ENCODE peak calls at places on chromosomes 5 and 9, in ten cellular contexts. E is brain microvascular endothelial cell, Y is activated B cell treated with CpG ODN at 0.5 μM for 24 hours, X is fibroblast of the aortic adventitia, H is lung, J is tibial artery, T is uterus, U is IMR-90, L is coronary artery, Z is left ventricle myocardium inferior. W is an unnamed sample.
A peak's percentile ranks its signal among the peaks of the same experiment; 100 is the strongest.

GRCh38 chr9:91549177-91549576 is 125.5 kb upstream of the NFIL3 start:
- DNase-seq in E (no peak), X (no peak), L (no peak), H (no peak), Y (no peak), Z (no peak), U (no peak), J (no peak), T (no peak), W (no peak)

GRCh38 chr9:133320421-133320881 is 15.5 kb downstream of the SURF6 start:
- DNase-seq in Z (no peak), J (no peak), U (no peak), L (no peak), T (no peak), X (no peak), Y (no peak), E (no peak), H (no peak), W (no peak)

GRCh38 chr5:98705841-98706240 is 67.6 kb upstream of the RGMB start:
- DNase-seq in U (peak; percentile 49), L (no peak), Y (no peak), T (no peak), Z (no peak), H (no peak), J (no peak), X (peak; percentile 29), E (no peak), W (no peak)

GRCh38 chr5:142683885-142684505 is 1.9 kb downstream of the FGF1 start:
- DNase-seq in E (no peak), Z (no peak), X (no peak), T (no peak), H (no peak), L (peak; percentile 59), J (no peak), U (no peak), Y (no peak), W (no peak)

GRCh38 chr9:128275198-128276007 is at the start of gene GOLGA2:
- DNase-seq in X (peak; percentile 77), H (peak; percentile 55), Z (peak; percentile 27), Y (no peak), T (peak; percentile 46), L (no peak), E (peak; percentile 54), J (no peak), U (peak; percentile 76), W (peak; percentile 72)

GRCh38 chr9:592225-592624 is 249.3 kb upstream of the DMRT1 start:
- DNase-seq in E (no peak), T (no peak), Z (no peak), Y (no peak), L (no peak), U (no peak), J (no peak), X (no peak), H (no peak), W (no peak)

GRCh38 chr9:92463989-92464388 is 18.3 kb downstream of the ASPN start:
- DNase-seq in J (no peak), H (no peak), E (peak; percentile 70), U (peak; percentile 96), Y (no peak), T (peak; percentile 56), X (peak; percentile 94), L (no peak), Z (no peak), W (peak; percentile 79)

GRCh38 chr9:12798066-12798770 is 23.4 kb downstream of the LURAP1L start:
- DNase-seq in L (no peak), T (no peak), J (no peak), Z (no peak), H (no peak), U (no peak), Y (no peak), E (no peak), X (no peak), W (no peak)

GRCh38 chr5:147913786-147914185 is 7.4 kb upstream of the C5orf46 start:
- DNase-seq in L (no peak), Y (no peak), Z (no peak), J (no peak), X (no peak), E (no peak), U (no peak), H (no peak), T (no peak), W (no peak)

GRCh38 chr9:22204240-22204639 is 195.1 kb upstream of the CDKN2B start:
- DNase-seq in H (no peak), J (no peak), U (no peak), X (no peak), L (no peak), E (no peak), Y (no peak), T (no peak), Z (no peak), W (no peak)

GRCh38 chr5:116272281-116272941 is 187.6 kb downstream of the COMMD10 start:
- DNase-seq in X (peak; percentile 77), U (peak; percentile 52), Z (no peak), E (no peak), L (no peak), H (no peak), Y (no peak), J (no peak), T (no peak), W (peak; percentile 73)

GRCh38 chr5:135295852-135296251 is 103.2 kb downstream of the MACROH2A1 start:
- DNase-seq in H (no peak), T (no peak), Z (no peak), E (no peak), Y (no peak), X (no peak), J (no peak), L (no peak), U (peak; percentile 77), W (no peak)

GRCh38 chr5:172093965-172094364 is 87.5 kb upstream of the FBXW11 start:
- DNase-seq in J (no peak), X (peak; percentile 65), L (no peak), T (no peak), H (no peak), Y (no peak), Z (peak; percentile 69), U (no peak), E (no peak), W (peak; percentile 78)

GRCh38 chr5:158978061-158978745 is 121.5 kb downstream of the EBF1 start:
- DNase-seq in L (no peak), H (no peak), Z (no peak), U (peak; percentile 68), X (peak; percentile 85), E (peak; percentile 20), Y (no peak), T (no peak), J (no peak), W (peak; percentile 72)

GRCh38 chr5:74865799-74866652 is at the start of gene FAM169A:
- DNase-seq in Y (peak; percentile 57), L (no peak), J (no peak), U (peak; percentile 4), E (no peak), H (no peak), X (peak; percentile 4), Z (no peak), T (no peak), W (peak; percentile 8)

GRCh38 chr9:123999668-124000067 is 11.9 kb upstream of the LHX2 start:
- DNase-seq in J (no peak), E (no peak), U (no peak), Y (no peak), X (no peak), Z (no peak), H (no peak), L (no peak), T (no peak), W (no peak)

GRCh38 chr9:123997665-123998277 is 13.8 kb upstream of the LHX2 start:
- DNase-seq in J (peak; percentile 51), H (peak; percentile 39), T (no peak), E (peak; percentile 16), Y (peak; percentile 40), L (no peak), X (no peak), Z (peak; percentile 52), U (peak; percentile 19), W (peak; percentile 13)

GRCh38 chr9:123998278-123998925 is 13.2 kb upstream of the LHX2 start:
- DNase-seq in U (no peak), E (no peak), L (no peak), Z (no peak), X (no peak), H (no peak), J (no peak), T (no peak), Y (no peak), W (no peak)

GRCh38 chr9:123998970-123999621 is 12.5 kb upstream of the LHX2 start:
- DNase-seq in X (no peak), Z (no peak), U (no peak), Y (no peak), L (no peak), J (no peak), E (no peak), H (no peak), T (no peak), W (no peak)

GRCh38 chr9:123996731-123997421 is 14.7 kb upstream of the LHX2 start:
- DNase-seq in X (peak; percentile 51), E (no peak), Z (no peak), L (no peak), H (peak; percentile 36), J (no peak), U (no peak), Y (no peak), T (no peak), W (peak; percentile 38)
- TF ChIP-seq CTCF in X (no peak), E (no peak), Z (no peak), L (no peak), H (no peak), J (no peak), U (no peak), Y (no peak), T (no peak), W (no peak)

GRCh38 chr5:123455640-123456039 is 32.4 kb upstream of the CEP120 start:
- DNase-seq in L (no peak), H (no peak), T (no peak), E (no peak), Y (no peak), X (no peak), Z (no peak), U (no peak), J (no peak), W (no peak)
- TF ChIP-seq CTCF in L (no peak), H (no peak), T (no peak), E (peak; percentile 17), Y (no peak), X (no peak), Z (peak; percentile 13), U (no peak), J (no peak), W (no peak)

DNA sequence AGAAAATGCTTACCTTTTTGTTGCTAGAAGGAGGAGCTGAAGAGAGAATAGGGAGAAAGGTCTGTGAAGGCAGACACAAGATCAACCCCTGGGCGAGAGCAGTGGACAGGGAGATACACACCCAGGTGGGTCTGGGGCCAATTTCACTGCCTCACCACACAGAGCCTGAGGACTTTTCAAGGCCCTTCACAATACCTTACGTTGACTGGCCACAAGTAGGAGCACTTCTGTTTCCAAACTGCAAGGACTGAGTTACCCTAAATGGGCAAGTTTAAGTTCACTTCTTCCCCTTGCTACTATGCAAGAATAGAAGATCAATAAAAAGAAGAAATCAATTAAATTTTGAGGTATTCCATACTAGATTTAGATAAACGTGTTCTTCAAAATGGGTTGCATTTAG is 174.5 kb upstream of the SLC12A2 start:
- DNase-seq in U (peak; percentile 55), Z (no peak), E (peak; percentile 27), Y (no peak), X (peak; percentile 65), H (no peak), L (no peak), T (no peak), J (no peak), W (peak; percentile 75)
- TF ChIP-seq CTCF in U (peak; percentile 50), Z (peak; percentile 65), E (peak; percentile 79), Y (no peak), X (peak; percentile 73), H (no peak), L (no peak), T (no peak), J (no peak), W (peak; percentile 81)

GRCh38 chr5:61468483-61468865 is 136.4 kb downstream of the ZSWIM6 start:
- DNase-seq in Z (no peak), T (no peak), X (no peak), H (no peak), Y (no peak), E (no peak), J (no peak), L (no peak), U (no peak), W (no peak)
- TF ChIP-seq CTCF in Z (no peak), T (no peak), X (peak; percentile 19), H (no peak), Y (no peak), E (peak; percentile 34), J (no peak), L (no peak), U (no peak), W (peak; percentile 16)

W was measured in fibroblast of pulmonary artery.